ENCODE peak calls at places on chromosomes 2 and 18, in four cellular contexts. One of them, this sample, is unnamed.
A peak's percentile ranks its signal among the peaks of the same experiment; 100 is the strongest.

GRCh38 chr2:134727385-134727784 is 8.6 kb upstream of the TMEM163 start:
- DNase-seq in HEK293T: no peak
- DNase-seq in HepG2: no peak
- DNase-seq in GM12878: no peak
- DNase-seq in this sample: no peak

GRCh38 chr2:196914867-196915465 is 11.5 kb downstream of the PGAP1 start:
- DNase-seq in GM12878: peak; percentile 19
- DNase-seq in HepG2: no peak
- DNase-seq in HEK293T: no peak
- DNase-seq in this sample: no peak

GRCh38 chr2:41829011-41829500 is 218.8 kb upstream of the PKDCC start:
- DNase-seq in HEK293T: no peak
- DNase-seq in HepG2: no peak
- DNase-seq in GM12878: no peak
- DNase-seq in this sample: no peak

GRCh38 chr18:68848242-68848641 is 50.4 kb downstream of the CCDC102B start:
- DNase-seq in HEK293T: no peak
- DNase-seq in HepG2: no peak
- DNase-seq in GM12878: no peak
- DNase-seq in this sample: no peak

GRCh38 chr18:23183356-23184150 is 48.3 kb downstream of the CABLES1 start:
- DNase-seq in GM12878: no peak
- DNase-seq in HEK293T: no peak
- DNase-seq in HepG2: no peak
- DNase-seq in this sample: no peak

GRCh38 chr2:203164311-203164935 is 74.4 kb upstream of the CYP20A1 start:
- DNase-seq in HEK293T: no peak
- DNase-seq in GM12878: no peak
- DNase-seq in HepG2: no peak
- DNase-seq in this sample: no peak

GRCh38 chr2:234715671-234716250 is 218.9 kb upstream of the ARL4C start:
- DNase-seq in GM12878: no peak
- DNase-seq in HEK293T: no peak
- DNase-seq in HepG2: no peak
- DNase-seq in this sample: no peak

GRCh38 chr18:3500016-3500415 is 50.0 kb downstream of the TGIF1 start:
- DNase-seq in HepG2: peak; percentile 8
- DNase-seq in HEK293T: no peak
- DNase-seq in GM12878: no peak
- DNase-seq in this sample: no peak

GRCh38 chr2:19857806-19858205 is 44.0 kb downstream of the TTC32 start:
- DNase-seq in HEK293T: no peak
- DNase-seq in GM12878: no peak
- DNase-seq in HepG2: no peak
- DNase-seq in this sample: peak; percentile 15

GRCh38 chr18:76354348-76354747 is 140.7 kb downstream of the ZNF516 start:
- DNase-seq in GM12878: no peak
- DNase-seq in HepG2: no peak
- DNase-seq in HEK293T: no peak
- DNase-seq in this sample: no peak

GRCh38 chr2:114108819-114109416 is 219.0 kb downstream of the ACTR3 start:
- DNase-seq in HEK293T: no peak
- DNase-seq in GM12878: no peak
- DNase-seq in HepG2: no peak
- DNase-seq in this sample: no peak

GRCh38 chr2:215950009-215950408 is 63.3 kb downstream of the MREG start:
- DNase-seq in GM12878: peak; percentile 30
- DNase-seq in HepG2: peak; percentile 55
- DNase-seq in HEK293T: peak; percentile 46
- DNase-seq in this sample: peak; percentile 20

GRCh38 chr2:174623690-174624089 is 26.1 kb upstream of the WIPF1 start:
- DNase-seq in HepG2: no peak
- DNase-seq in GM12878: no peak
- DNase-seq in HEK293T: no peak
- DNase-seq in this sample: no peak

GRCh38 chr2:3486047-3487027 is 33.0 kb downstream of the ADI1 start:
- DNase-seq in GM12878: no peak
- DNase-seq in HEK293T: no peak
- DNase-seq in HepG2: no peak
- DNase-seq in this sample: no peak

GRCh38 chr2:27309651-27310050 is 1.4 kb upstream of the UCN start:
- DNase-seq in HEK293T: no peak
- DNase-seq in GM12878: no peak
- DNase-seq in HepG2: no peak
- DNase-seq in this sample: no peak

GRCh38 chr18:37762076-37762475 is 196.5 kb upstream of the CELF4 start:
- DNase-seq in HepG2: no peak
- DNase-seq in HEK293T: no peak
- DNase-seq in GM12878: no peak
- DNase-seq in this sample: no peak

GRCh38 chr2:95379616-95379925 is 22.9 kb upstream of the FAHD2A start:
- DNase-seq in HEK293T: no peak
- DNase-seq in GM12878: no peak
- DNase-seq in HepG2: no peak
- DNase-seq in this sample: peak; percentile 36

GRCh38 chr2:99819766-99820165 is 322.6 kb downstream of the AFF3 start:
- DNase-seq in HEK293T: peak; percentile 14
- DNase-seq in GM12878: no peak
- DNase-seq in HepG2: no peak
- DNase-seq in this sample: no peak

GRCh38 chr2:202249864-202250263 is 11.5 kb upstream of the SUMO1 start:
- DNase-seq in HEK293T: no peak
- DNase-seq in HepG2: no peak
- DNase-seq in GM12878: no peak
- DNase-seq in this sample: no peak

GRCh38 chr2:3647831-3648651 is 10.0 kb upstream of the ALLC start:
- DNase-seq in HEK293T: no peak
- DNase-seq in GM12878: no peak
- DNase-seq in HepG2: no peak
- DNase-seq in this sample: no peak

GRCh38 chr2:234488913-234489451 is 7.9 kb downstream of the ARL4C start:
- DNase-seq in HepG2: no peak
- DNase-seq in GM12878: peak; percentile 51
- DNase-seq in HEK293T: no peak
- DNase-seq in this sample: no peak

GRCh38 chr18:31211047-31211446 is 48.4 kb upstream of the DSC1 start:
- DNase-seq in HepG2: no peak
- DNase-seq in GM12878: no peak
- DNase-seq in HEK293T: no peak
- DNase-seq in this sample: no peak

GRCh38 chr2:130830538-130830937 is 6.2 kb upstream of the ARHGEF4 start:
- DNase-seq in HEK293T: no peak
- DNase-seq in GM12878: no peak
- DNase-seq in HepG2: no peak
- DNase-seq in this sample: no peak

GRCh38 chr2:3192281-3192818 is 185.3 kb downstream of the EIPR1 start:
- DNase-seq in HepG2: no peak
- DNase-seq in HEK293T: no peak
- DNase-seq in GM12878: no peak
- DNase-seq in this sample: no peak

GRCh38 chr2:152122161-152122560 is 23.3 kb upstream of the CACNB4 start:
- DNase-seq in GM12878: no peak
- DNase-seq in HepG2: no peak
- DNase-seq in HEK293T: no peak
- DNase-seq in this sample: no peak

GRCh38 chr2:71930073-71930681 is 217.5 kb downstream of the CYP26B1 start:
- DNase-seq in GM12878: no peak
- DNase-seq in HEK293T: peak; percentile 4
- DNase-seq in HepG2: no peak
- DNase-seq in this sample: no peak

GRCh38 chr2:238294046-238294392 is 5.6 kb upstream of the PER2 start:
- DNase-seq in HEK293T: no peak
- DNase-seq in GM12878: no peak
- DNase-seq in HepG2: no peak
- DNase-seq in this sample: no peak

GRCh38 chr18:51890762-51891161 is 449.2 kb upstream of the DCC start:
- DNase-seq in GM12878: no peak
- DNase-seq in HepG2: no peak
- DNase-seq in HEK293T: no peak
- DNase-seq in this sample: no peak

GRCh38 chr2:28895189-28895893 is 874 bp downstream of the WDR43 start:
- DNase-seq in GM12878: no peak
- DNase-seq in HEK293T: peak; percentile 35
- DNase-seq in HepG2: peak; percentile 54
- DNase-seq in this sample: no peak

GRCh38 chr2:149077861-149078260 is 39.4 kb downstream of the LYPD6B start:
- DNase-seq in GM12878: no peak
- DNase-seq in HepG2: no peak
- DNase-seq in HEK293T: no peak
- DNase-seq in this sample: no peak

GRCh38 chr2:149080104-149080503 is 41.6 kb downstream of the LYPD6B start:
- DNase-seq in HEK293T: no peak
- DNase-seq in GM12878: no peak
- DNase-seq in HepG2: no peak
- DNase-seq in this sample: no peak

GRCh38 chr2:149084924-149085795 is 46.7 kb downstream of the LYPD6B start:
- DNase-seq in HEK293T: no peak
- DNase-seq in HepG2: no peak
- DNase-seq in GM12878: no peak
- DNase-seq in this sample: no peak

GRCh38 chr2:149080964-149081363 is 42.5 kb downstream of the LYPD6B start:
- DNase-seq in HEK293T: no peak
- DNase-seq in GM12878: no peak
- DNase-seq in HepG2: no peak
- DNase-seq in this sample: no peak

GRCh38 chr2:149082781-149083180 is 44.3 kb downstream of the LYPD6B start:
- DNase-seq in HepG2: no peak
- DNase-seq in HEK293T: no peak
- DNase-seq in GM12878: no peak
- DNase-seq in this sample: no peak
- TF ChIP-seq FOXK2 in HepG2: no peak
- TF ChIP-seq FOXK2 in HEK293T: no peak
- TF ChIP-seq FOXK2 in GM12878: no peak
- TF ChIP-seq FOXK2 in this sample: no peak

DNA sequence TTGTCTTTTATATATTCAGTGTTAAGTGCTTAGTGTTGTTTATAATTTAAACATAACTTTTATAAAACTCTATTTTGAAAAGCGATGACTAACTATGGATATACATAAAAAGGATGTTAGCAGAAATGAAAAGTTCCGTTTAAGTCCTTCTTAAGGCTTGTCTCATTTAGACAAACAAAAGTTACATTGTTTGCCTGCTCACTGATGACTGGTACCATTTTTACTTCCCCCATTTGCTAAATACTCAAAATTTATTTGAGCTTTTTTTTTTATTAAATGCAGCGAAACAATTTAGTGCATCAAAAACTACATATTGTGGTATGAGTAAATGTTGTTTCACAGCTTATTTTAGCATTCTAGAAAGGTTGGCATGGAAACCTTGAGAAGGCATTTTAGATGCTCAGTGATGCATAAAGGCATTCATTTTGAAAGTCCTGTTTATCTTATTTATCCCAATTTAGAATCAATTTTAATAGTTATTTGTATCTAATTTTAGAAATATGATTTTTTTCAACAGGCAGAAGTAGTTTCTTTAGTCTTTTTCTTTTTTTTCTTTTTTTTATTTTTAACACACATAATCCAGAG is 100.0 kb downstream of the MAP2 start:
- DNase-seq in HepG2: no peak
- DNase-seq in GM12878: no peak
- DNase-seq in HEK293T: no peak
- DNase-seq in this sample: no peak
- TF ChIP-seq FOXK2 in HepG2: no peak
- TF ChIP-seq FOXK2 in GM12878: no peak
- TF ChIP-seq FOXK2 in HEK293T: no peak
- TF ChIP-seq FOXK2 in this sample: no peak

DNA sequence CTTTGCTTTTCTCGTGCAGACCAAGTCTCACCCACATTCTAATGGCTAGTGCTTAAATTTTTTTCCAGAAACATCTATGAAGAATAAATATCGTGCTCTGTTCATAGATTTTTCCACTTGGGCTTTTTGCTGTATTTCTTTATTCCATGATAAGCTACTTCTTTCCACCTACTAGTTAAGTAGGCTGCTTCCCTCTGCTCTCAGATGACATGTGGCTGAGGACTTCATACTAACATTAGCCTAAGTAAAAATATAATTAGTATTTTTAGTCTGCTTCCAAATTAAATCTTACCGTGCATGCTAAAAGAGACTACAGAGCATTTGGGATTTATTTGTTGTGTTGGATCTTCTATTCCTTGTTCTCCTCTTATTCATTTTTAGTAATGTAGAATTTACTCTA is 102.4 kb downstream of the SH3RF3 start:
- DNase-seq in HEK293T: no peak
- DNase-seq in GM12878: no peak
- DNase-seq in HepG2: no peak
- DNase-seq in this sample: no peak
- TF ChIP-seq FOXK2 in HEK293T: no peak
- TF ChIP-seq FOXK2 in GM12878: no peak
- TF ChIP-seq FOXK2 in HepG2: no peak
- TF ChIP-seq FOXK2 in this sample: no peak

GRCh38 chr2:162215162-162215561 is 28.1 kb downstream of the FAP start:
- DNase-seq in HEK293T: no peak
- DNase-seq in GM12878: no peak
- DNase-seq in HepG2: no peak
- DNase-seq in this sample: no peak

GRCh38 chr2:162211747-162212146 is 31.5 kb downstream of the FAP start:
- DNase-seq in HEK293T: no peak
- DNase-seq in HepG2: no peak
- DNase-seq in GM12878: no peak
- DNase-seq in this sample: no peak

GRCh38 chr2:162217596-162217995 is 25.6 kb downstream of the FAP start:
- DNase-seq in GM12878: no peak
- DNase-seq in HEK293T: no peak
- DNase-seq in HepG2: no peak
- DNase-seq in this sample: no peak

GRCh38 chr2:162210385-162210784 is 32.9 kb downstream of the FAP start:
- DNase-seq in HepG2: no peak
- DNase-seq in HEK293T: no peak
- DNase-seq in GM12878: no peak
- DNase-seq in this sample: no peak

DNA sequence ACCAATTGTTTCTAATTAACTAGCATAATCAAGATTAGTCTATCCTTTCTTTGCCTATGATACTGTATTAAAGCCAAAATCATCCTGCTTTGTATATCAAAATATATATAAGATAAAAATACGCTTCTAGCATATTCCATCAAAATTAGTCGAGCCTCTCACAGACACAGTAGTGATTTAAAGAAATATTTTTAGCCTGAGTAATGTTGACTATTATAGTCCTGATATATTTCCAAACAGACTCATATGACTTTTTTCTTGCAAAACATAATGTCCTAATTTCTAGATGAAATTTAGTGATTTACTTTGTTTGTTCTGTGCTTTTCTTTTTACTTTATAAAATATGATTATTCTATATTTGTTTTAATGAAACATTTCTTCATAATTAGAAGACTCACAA is 30.9 kb downstream of the FAP start:
- DNase-seq in HepG2: no peak
- DNase-seq in HEK293T: no peak
- DNase-seq in GM12878: no peak
- DNase-seq in this sample: no peak
- TF ChIP-seq FOXK2 in HepG2: no peak
- TF ChIP-seq FOXK2 in HEK293T: no peak
- TF ChIP-seq FOXK2 in GM12878: no peak
- TF ChIP-seq FOXK2 in this sample: no peak

This sample was measured in K562.